ENCODE peak calls at places on chromosomes 12 and 14, in seven cellular contexts. R is gastrocnemius medialis, X is A549, M is Peyer's patch, Q is GM12878, H is IMR-90, L is adrenal gland. B is an unnamed sample.

GRCh38 chr14:53526190-53526589 is 373.1 kb upstream of the DDHD1 start:
- DNase-seq in R (no peak), X (no peak), M (no peak), Q (no peak), H (peak; percentile 56), L (no peak), B (no peak)

GRCh38 chr14:100303179-100303578 is 3.1 kb downstream of the SLC25A29 start:
- DNase-seq in R (no peak), X (peak; percentile 53), M (no peak), Q (no peak), H (no peak), L (no peak), B (no peak)

GRCh38 chr14:55102141-55102547 is 26.9 kb upstream of the LGALS3 start:
- DNase-seq in R (peak; percentile 82), X (peak; percentile 62), M (peak; percentile 67), Q (peak; percentile 99), H (peak; percentile 96), L (peak; percentile 55), B (peak; percentile 78)

GRCh38 chr14:70665448-70666363 is 24.0 kb downstream of the TTC9 start:
- DNase-seq in R (peak; percentile 20), X (peak; percentile 50), M (peak; percentile 56), Q (peak; percentile 90), H (no peak), L (no peak), B (peak; percentile 68)

GRCh38 chr12:124700810-124701594 is 133.6 kb upstream of the NCOR2 start:
- DNase-seq in R (no peak), X (no peak), M (no peak), Q (no peak), H (peak; percentile 50), L (no peak), B (no peak)

GRCh38 chr12:1518486-1518762 is 76.0 kb downstream of the FBXL14 start:
- DNase-seq in R (no peak), X (no peak), M (no peak), Q (no peak), H (no peak), L (no peak), B (no peak)

GRCh38 chr14:68379510-68380303 is 413.2 kb downstream of the ZFP36L1 start:
- DNase-seq in R (no peak), X (no peak), M (no peak), Q (no peak), H (no peak), L (no peak), B (no peak)

GRCh38 chr14:71165121-71165574 is 257.9 kb downstream of the PCNX1 start:
- DNase-seq in R (no peak), X (no peak), M (peak; percentile 74), Q (no peak), H (peak; percentile 6), L (peak; percentile 82), B (no peak)

GRCh38 chr14:33401326-33401725 is 462.6 kb downstream of the NPAS3 start:
- DNase-seq in R (no peak), X (no peak), M (no peak), Q (no peak), H (no peak), L (no peak), B (no peak)
- H3K9me3 ChIP-seq in R (no peaks in the 10 kb centered on the region), X (no peaks in the 10 kb centered on the region), M (peaks cover 7% of the 10 kb centered on the region), Q (no peaks in the 10 kb centered on the region), H (no peaks in the 10 kb centered on the region), L (peaks cover 11% of the 10 kb centered on the region), B (no peaks in the 10 kb centered on the region)

GRCh38 chr12:57638096-57638495 is 5.1 kb upstream of the B4GALNT1 start:
- DNase-seq in R (no peak), X (no peak), M (no peak), Q (no peak), H (no peak), L (peak; percentile 4), B (no peak)
- TF ChIP-seq CTCF in R (no peak), X (no peak), M (no peak), Q (no peak), H (no peak), L (no peak), B (no peak)

GRCh38 chr14:60332869-60333268 is 83.8 kb downstream of the PPM1A start:
- DNase-seq in R (no peak), X (no peak), M (no peak), Q (no peak), H (no peak), L (no peak), B (no peak)

GRCh38 chr14:60328588-60328987 is 79.6 kb downstream of the PPM1A start:
- DNase-seq in R (no peak), X (no peak), M (no peak), Q (no peak), H (no peak), L (no peak), B (no peak)

GRCh38 chr14:60332046-60332399 is 83.0 kb downstream of the PPM1A start:
- DNase-seq in R (no peak), X (no peak), M (no peak), Q (no peak), H (no peak), L (no peak), B (no peak)

GRCh38 chr14:60327447-60328331 is 78.7 kb downstream of the PPM1A start:
- DNase-seq in R (peak; percentile 80), X (no peak), M (peak; percentile 53), Q (peak; percentile 47), H (peak; percentile 20), L (no peak), B (peak; percentile 34)

DNA sequence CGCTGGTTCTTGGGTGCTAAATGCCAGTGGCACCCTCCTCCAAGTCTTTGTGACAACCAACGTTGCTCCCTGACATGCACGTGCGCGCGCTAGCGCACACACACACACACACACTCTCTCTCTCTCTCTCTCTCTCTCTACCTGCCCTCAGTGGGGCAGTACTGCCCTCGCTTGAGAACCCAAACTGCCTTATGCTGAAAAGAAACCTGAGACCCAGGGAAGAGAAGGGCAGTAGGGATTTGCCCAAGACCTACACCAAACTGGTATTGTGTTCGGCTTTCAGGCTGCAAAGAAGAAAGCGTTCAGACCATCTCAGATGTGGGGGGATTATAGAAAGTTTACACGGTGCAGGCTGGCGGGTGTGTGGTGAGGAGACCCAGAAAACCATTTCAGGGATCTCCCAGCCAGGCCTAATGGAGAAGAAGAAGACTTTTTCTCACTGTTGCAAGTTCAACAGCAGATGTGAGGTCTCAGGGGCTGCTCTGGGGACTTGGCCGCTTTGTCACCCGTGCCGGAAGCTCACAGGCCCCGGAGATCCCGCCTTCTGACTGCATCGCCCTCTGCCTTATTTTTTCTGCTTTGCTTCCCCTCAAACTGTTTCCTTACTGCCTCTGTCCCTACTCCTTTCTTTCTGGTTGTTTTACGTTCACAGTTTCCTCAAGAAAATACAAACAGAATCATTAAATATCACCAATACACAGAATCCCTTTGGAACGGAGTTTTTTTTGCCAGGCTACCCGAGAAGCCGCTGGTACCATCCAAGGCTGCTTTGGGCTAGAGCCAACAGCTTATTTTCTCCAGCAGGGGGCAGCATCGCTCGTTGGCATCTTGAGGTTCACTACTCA is 82.4 kb downstream of the PPM1A start:
- DNase-seq in R (peak; percentile 29), X (peak; percentile 38), M (peak; percentile 66), Q (peak; percentile 52), H (peak; percentile 37), L (peak; percentile 78), B (peak; percentile 66)
- TF ChIP-seq POLR2A in R (no peak), X (no peak), M (no peak), Q (peak; percentile 65), H (no peak), L (no peak), B (peak; percentile 14)

GRCh38 chr12:131011165-131012079 is 57.7 kb downstream of the ADGRD1 start:
- DNase-seq in R (peak; percentile 45), X (no peak), M (no peak), Q (no peak), H (no peak), L (no peak), B (no peak)

GRCh38 chr12:131010376-131011131 is 56.8 kb downstream of the ADGRD1 start:
- DNase-seq in R (no peak), X (no peak), M (no peak), Q (no peak), H (no peak), L (no peak), B (peak; percentile 34)

GRCh38 chr12:131013118-131013517 is 59.4 kb downstream of the ADGRD1 start:
- DNase-seq in R (no peak), X (no peak), M (no peak), Q (no peak), H (no peak), L (no peak), B (no peak)

GRCh38 chr12:131014343-131014742 is 60.6 kb downstream of the ADGRD1 start:
- DNase-seq in R (no peak), X (no peak), M (no peak), Q (no peak), H (no peak), L (no peak), B (no peak)

DNA sequence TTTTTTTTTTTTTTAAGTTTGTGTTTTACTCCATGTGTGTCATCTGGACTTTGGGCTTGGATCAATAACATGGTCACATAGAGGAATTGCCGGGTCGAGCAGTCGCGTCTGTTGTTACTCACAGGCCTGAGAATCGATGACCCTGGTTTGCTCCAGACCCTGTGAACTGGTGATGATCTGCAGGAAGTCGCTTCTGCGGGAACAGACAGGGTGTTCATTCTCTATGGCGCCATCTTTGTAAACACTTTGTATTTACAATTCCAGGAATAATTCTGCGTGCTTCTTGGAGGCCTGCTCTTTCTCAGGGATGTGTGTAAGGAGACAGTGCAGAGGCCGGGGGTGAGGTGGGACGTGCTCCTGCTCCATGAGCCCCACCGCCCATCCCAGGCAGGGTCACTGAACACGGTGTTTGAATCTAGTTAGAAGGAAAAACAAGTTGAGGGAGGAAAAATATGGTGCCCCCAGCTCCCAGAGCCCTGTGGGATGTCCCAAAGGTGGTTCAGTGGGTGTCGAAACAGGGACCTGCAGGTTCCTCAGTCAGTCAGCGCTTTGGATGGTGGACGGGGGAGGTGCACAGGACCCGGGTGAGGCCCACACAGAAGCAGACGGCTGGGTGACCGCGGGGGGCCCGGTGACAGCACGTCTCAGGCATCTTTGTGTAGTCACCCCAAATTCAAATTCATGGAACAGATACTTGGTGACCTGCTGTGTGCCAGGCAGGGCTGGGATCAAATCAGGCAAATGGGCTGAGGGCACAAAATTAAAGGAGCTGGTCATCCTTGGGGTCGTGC is 58.8 kb downstream of the ADGRD1 start:
- DNase-seq in R (no peak), X (no peak), M (no peak), Q (no peak), H (no peak), L (no peak), B (peak; percentile 89)
- H3K9me3 ChIP-seq in R (no peaks in the 10 kb centered on the region), X (no peaks in the 10 kb centered on the region), M (no peaks in the 10 kb centered on the region), Q (no peaks in the 10 kb centered on the region), H (peaks cover 44% of the 10 kb centered on the region), L (no peaks in the 10 kb centered on the region), B (no peaks in the 10 kb centered on the region)

GRCh38 chr14:50955373-50956043 is 11.2 kb upstream of the PYGL start:
- DNase-seq in R (peak; percentile 64), X (peak; percentile 90), M (peak; percentile 59), Q (no peak), H (peak; percentile 96), L (peak; percentile 93), B (peak; percentile 75)
- TF ChIP-seq CTCF in R (peak; percentile 6), X (peak; percentile 52), M (peak; percentile 18), Q (no peak), H (peak; percentile 64), L (peak; percentile 71), B (peak; percentile 51)